ENCODE peak calls at places on chromosomes 2 and 18, in four cellular contexts. G is fibroblast of lung, O is SK-N-SH, X is GM23248. Z is an unnamed sample.

GRCh38 chr2:4898706-4899105 is 793.5 kb upstream of the SOX11 start:
- DNase-seq in G (peak; percentile 61), O (no peak), X (no peak), Z (peak; percentile 57)

GRCh38 chr2:164739966-164740365 is 101.7 kb downstream of the COBLL1 start:
- DNase-seq in G (peak; percentile 72), O (no peak), X (peak; percentile 67), Z (peak; percentile 69)

GRCh38 chr2:201699384-201699783 is 940 bp upstream of the MPP4 start:
- DNase-seq in G (peak; percentile 10), O (no peak), X (peak; percentile 15), Z (peak; percentile 5)

GRCh38 chr2:98896944-98897343 is 39.1 kb downstream of the CRACDL start:
- DNase-seq in G (no peak), O (no peak), X (no peak), Z (no peak)

GRCh38 chr2:240520143-240520973 is 37.4 kb downstream of the ANKMY1 start:
- DNase-seq in G (no peak), O (no peak), X (peak; percentile 37), Z (no peak)

GRCh38 chr2:47309952-47310800 is 92.8 kb upstream of the MSH2 start:
- DNase-seq in G (peak; percentile 64), O (no peak), X (peak; percentile 46), Z (peak; percentile 54)

GRCh38 chr2:19086351-19086750 is 272.1 kb downstream of the OSR1 start:
- DNase-seq in G (no peak), O (no peak), X (no peak), Z (no peak)

GRCh38 chr2:11074246-11074820 is 80.9 kb upstream of the SLC66A3 start:
- DNase-seq in G (no peak), O (no peak), X (no peak), Z (no peak)

GRCh38 chr2:55885129-55885943 is 38.2 kb downstream of the EFEMP1 start:
- DNase-seq in G (peak; percentile 100), O (no peak), X (peak; percentile 90), Z (peak; percentile 100)

GRCh38 chr2:213288913-213289700 is 4.8 kb downstream of the SPAG16 start:
- DNase-seq in G (peak; percentile 75), O (no peak), X (peak; percentile 21), Z (peak; percentile 62)

GRCh38 chr2:238098854-238099708 is 1.1 kb upstream of the ESPNL start:
- DNase-seq in G (no peak), O (peak; percentile 43), X (no peak), Z (no peak)

GRCh38 chr2:213451542-213452256 is 167.4 kb downstream of the SPAG16 start:
- DNase-seq in G (no peak), O (no peak), X (no peak), Z (no peak)

GRCh38 chr2:110713508-110714362 is 18.6 kb upstream of the ACOXL start:
- DNase-seq in G (no peak), O (no peak), X (peak; percentile 10), Z (no peak)

GRCh38 chr2:177888581-177888980 is 184.0 kb downstream of the PDE11A start:
- DNase-seq in G (no peak), O (no peak), X (no peak), Z (no peak)

GRCh38 chr2:173589604-173590277 is 235.1 kb downstream of the CDCA7 start:
- DNase-seq in G (peak; percentile 13), O (no peak), X (no peak), Z (no peak)

GRCh38 chr2:191463790-191464189 is 214.1 kb upstream of the NABP1 start:
- DNase-seq in G (no peak), O (no peak), X (no peak), Z (no peak)

GRCh38 chr2:191467113-191467512 is 210.8 kb upstream of the NABP1 start:
- DNase-seq in G (no peak), O (no peak), X (no peak), Z (no peak)

GRCh38 chr2:191459158-191459557 is 214.0 kb downstream of the MYO1B start:
- DNase-seq in G (no peak), O (no peak), X (no peak), Z (no peak)

GRCh38 chr2:191462370-191462769 is 215.6 kb upstream of the NABP1 start:
- DNase-seq in G (no peak), O (no peak), X (no peak), Z (no peak)
- H3K4me1 ChIP-seq in G (no peaks in the 10 kb centered on the region), O (no peaks in the 10 kb centered on the region), X (peaks cover 13% of the 10 kb centered on the region), Z (no peaks in the 10 kb centered on the region)

DNA sequence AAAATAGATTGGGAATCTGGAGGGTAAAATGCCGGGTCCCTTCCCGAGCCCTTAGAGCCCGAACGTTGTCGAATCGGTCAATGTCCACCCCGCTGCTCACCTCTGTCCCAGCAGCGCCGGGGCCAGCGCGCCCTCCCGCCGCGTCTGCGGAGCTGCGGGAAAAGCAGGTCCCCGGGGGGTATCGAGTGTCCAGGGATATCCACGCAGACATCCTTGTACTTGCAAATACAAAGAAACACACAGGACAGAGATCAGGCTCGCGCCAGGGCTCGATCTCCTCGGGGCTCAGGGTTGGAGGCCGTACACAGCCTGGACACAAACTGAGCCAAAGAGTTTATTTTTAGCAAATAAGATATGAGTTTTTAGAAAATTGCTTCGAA is 2.3 kb upstream of the GATA6 start:
- DNase-seq in G (no peak), O (no peak), X (no peak), Z (no peak)
- H3K9ac ChIP-seq in G (no peak overlapping the region), O (no peak overlapping the region), X (no peak overlapping the region), Z (no peak overlapping the region)

DNA sequence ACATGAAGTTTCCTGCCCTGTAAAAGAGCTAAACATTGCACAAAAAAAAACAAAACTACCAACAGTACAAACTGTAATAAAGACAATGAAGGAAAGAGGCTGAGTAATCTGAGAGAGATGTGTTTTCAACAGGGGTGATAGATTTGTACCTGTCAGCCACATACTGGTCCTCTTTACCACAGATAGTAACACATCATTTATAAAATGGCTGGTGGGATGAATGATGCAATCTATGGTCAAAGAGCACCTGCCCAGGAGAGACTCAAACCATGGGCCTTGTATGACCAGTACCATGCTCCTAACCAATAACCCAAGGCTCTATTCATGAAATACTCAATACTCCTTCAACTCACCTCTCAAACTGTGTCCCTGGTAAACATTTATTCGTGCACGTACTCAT is 4.5 kb downstream of the SUCLG1 start:
- DNase-seq in G (no peak), O (no peak), X (no peak), Z (no peak)
- H3K4me1 ChIP-seq in G (no peaks in the 10 kb centered on the region), O (peaks cover 7% of the 10 kb centered on the region), X (peaks cover 10% of the 10 kb centered on the region), Z (peaks cover 5% of the 10 kb centered on the region)

GRCh38 chr2:145036421-145036901 is 516.5 kb upstream of the ZEB2 start:
- DNase-seq in G (peak; percentile 53), O (no peak), X (peak; percentile 68), Z (peak; percentile 46)
- H3K9ac ChIP-seq in G (no peak overlapping the region), O (no peak overlapping the region), X (peak overlapping the region; percentile 47), Z (no peak overlapping the region)

DNA sequence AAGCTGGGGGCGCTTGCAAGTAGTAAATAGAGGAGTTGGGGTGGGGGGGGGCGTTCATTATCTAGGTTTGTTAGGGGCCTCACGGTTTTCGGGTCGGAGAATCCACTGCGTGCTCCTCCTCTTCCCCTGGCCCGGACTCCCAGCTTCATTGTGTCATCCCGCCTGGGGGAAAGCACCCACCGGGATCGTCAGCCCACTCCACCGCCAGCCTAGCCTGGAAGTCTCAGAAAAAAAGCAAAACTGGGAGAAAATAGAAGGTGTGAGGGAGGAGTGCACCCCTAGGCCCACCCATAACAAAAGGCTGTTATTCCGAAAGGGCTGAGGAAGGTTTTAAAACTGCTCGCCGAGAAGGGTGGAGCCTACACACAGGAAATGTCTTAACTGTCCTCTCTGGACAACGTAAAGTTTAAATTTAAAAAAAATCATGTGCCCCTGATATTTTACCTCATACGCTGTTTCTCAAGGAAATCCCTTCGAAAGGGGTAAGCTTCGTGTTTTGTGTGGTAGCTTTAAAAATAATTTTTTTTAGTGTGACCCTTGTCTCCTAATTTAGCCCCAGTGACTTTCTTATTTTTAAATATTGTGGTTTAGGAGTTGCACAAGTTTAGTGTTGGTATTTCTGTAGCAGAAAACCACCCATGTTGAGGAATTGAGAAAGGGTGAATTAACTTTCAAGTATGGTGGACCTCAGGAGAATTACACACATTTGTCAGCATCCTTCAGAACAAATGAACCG is 104.2 kb downstream of the SPTBN1 start:
- DNase-seq in G (peak; percentile 56), O (peak; percentile 57), X (peak; percentile 84), Z (peak; percentile 45)
- H3K4me1 ChIP-seq in G (peaks cover 33% of the 10 kb centered on the region), O (peaks cover 15% of the 10 kb centered on the region), X (peaks cover 54% of the 10 kb centered on the region), Z (peaks cover 33% of the 10 kb centered on the region)

GRCh38 chr2:241636182-241636982 is 576 bp downstream of the THAP4 start:
- DNase-seq in G (peak; percentile 48), O (peak; percentile 79), X (peak; percentile 79), Z (no peak)

GRCh38 chr2:241636983-241637232 is at the start of gene THAP4:
- DNase-seq in G (no peak), O (peak; percentile 94), X (peak; percentile 89), Z (no peak)

GRCh38 chr2:241633561-241633960 is 3.4 kb downstream of the THAP4 start:
- DNase-seq in G (no peak), O (no peak), X (no peak), Z (no peak)

GRCh38 chr2:241637233-241638062 is at the start of gene ATG4B:
- DNase-seq in G (peak; percentile 82), O (peak; percentile 95), X (peak; percentile 93), Z (peak; percentile 71)

DNA sequence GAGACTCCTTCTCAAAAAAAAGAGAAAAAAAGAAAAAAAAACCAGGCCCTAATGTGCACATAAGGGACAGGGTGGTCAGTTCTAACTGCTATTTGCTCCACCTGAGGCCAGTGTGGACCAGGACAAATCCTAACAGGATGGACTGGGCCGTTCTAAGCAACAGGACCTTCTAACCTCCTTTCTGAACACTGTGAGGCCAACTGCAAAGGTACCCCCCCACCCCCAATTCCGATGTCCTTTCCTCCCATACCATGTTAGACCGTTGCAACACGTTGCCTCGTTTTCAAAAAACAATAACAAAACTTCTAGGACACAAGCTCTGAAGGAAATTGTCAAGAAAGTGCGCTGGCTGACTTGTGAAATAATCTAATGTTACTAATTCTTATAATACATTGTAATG is 1.2 kb downstream of the THAP4 start:
- DNase-seq in G (no peak), O (no peak), X (peak; percentile 36), Z (no peak)
- H3K9ac ChIP-seq in G (peak overlapping the region; percentile 85), O (peak overlapping the region; percentile 78), X (peak overlapping the region; percentile 90), Z (peak overlapping the region; percentile 96)

GRCh38 chr2:203662963-203663362 is 43.5 kb upstream of the CD28 start:
- DNase-seq in G (no peak), O (peak; percentile 42), X (no peak), Z (no peak)
- H3K4me1 ChIP-seq in G (no peaks in the 10 kb centered on the region), O (no peaks in the 10 kb centered on the region), X (no peaks in the 10 kb centered on the region), Z (no peaks in the 10 kb centered on the region)